ENCODE peak calls at places on chromosomes 6 and 20, in seven cellular contexts. K is foreskin fibroblast, Y is LNCaP clone FGC, F is mesothelial cell of epicardium, M is neural crest cell, N is left ventricle myocardium inferior, A is heart left ventricle. V is an unnamed sample.

GRCh38 chr6:5541751-5542432 is 280.6 kb downstream of the FARS2 start:
- DNase-seq in A (no peak), K (peak), M (no peak), F (no peak), Y (no peak), N (no peak), V (no peak)

GRCh38 chr6:163260111-163260895 is 154.2 kb upstream of the QKI start:
- DNase-seq in A (peak), F (no peak), M (no peak), K (no peak), N (no peak), Y (no peak), V (no peak)

GRCh38 chr6:170107606-170108222 is 183.2 kb downstream of the DLL1 start:
- DNase-seq in Y (no peak), M (no peak), A (no peak), N (peak), K (no peak), F (no peak), V (no peak)

GRCh38 chr20:52481443-52481842 is 289.9 kb upstream of the ZFP64 start:
- DNase-seq in Y (no peak), F (peak), K (no peak), M (no peak), N (no peak), A (no peak), V (no peak)

GRCh38 chr6:99330159-99330558 is 19.3 kb downstream of the FAXC start:
- DNase-seq in A (no peak), M (peak), Y (no peak), K (peak), N (no peak), F (no peak), V (peak)

GRCh38 chr6:113774122-113774835 is 82.9 kb upstream of the MARCKS start:
- DNase-seq in N (no peak), K (peak), M (no peak), A (no peak), F (no peak), Y (no peak), V (peak)

GRCh38 chr6:70601014-70601413 is 34.3 kb downstream of the SDHAF4 start:
- DNase-seq in F (no peak), Y (no peak), K (no peak), A (no peak), N (no peak), M (no peak), V (no peak)

GRCh38 chr6:6654599-6655575 is 66.4 kb downstream of the LY86 start:
- DNase-seq in F (no peak), M (no peak), Y (no peak), A (peak), N (peak), K (no peak), V (no peak)

GRCh38 chr6:24991748-24992467 is 56.1 kb upstream of the RIPOR2 start:
- DNase-seq in A (peak), K (peak), Y (peak), N (no peak), M (peak), F (no peak), V (no peak)

DNA sequence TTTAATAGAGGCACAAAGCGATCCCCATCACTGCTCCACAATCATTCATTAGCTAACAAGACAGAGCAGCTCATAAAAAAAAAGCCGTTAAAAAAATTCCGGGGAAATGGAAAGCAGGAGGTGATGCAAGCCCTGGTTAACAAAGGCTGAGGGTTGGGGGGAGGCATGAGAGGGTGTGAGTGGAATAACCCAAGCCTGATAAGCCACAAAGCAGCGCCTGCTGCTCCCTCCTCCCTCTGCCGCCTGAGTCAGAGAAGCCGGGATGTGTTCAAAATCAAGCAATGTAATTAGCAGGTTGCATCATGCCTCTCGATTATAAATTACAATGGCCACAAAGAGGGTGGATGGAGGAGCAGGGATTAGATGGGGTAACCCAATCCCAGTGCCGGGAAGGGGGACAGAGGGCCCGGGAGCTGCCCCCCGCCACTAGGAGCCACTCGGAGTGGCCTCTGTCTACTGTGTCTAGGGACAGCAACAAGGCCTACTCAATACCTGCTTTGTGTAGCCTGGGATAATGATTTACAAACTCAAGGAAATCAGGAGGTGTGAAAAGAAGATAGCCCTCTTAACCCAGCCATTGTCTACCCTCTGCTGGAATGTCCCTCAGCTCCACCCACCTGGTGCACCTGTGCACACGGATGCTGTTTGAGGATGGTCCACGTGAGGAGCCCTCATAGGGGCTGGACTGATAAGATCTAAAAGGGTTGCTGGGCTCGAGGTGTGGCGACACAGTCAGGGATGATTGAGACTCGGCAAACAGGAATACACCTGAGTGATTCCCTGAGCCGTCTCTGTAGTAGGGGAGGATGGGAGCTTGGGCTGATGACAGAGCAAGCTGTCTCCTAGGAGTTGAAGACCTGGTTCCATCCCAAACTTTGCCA is 156.9 kb downstream of the VEGFA start:
- DNase-seq in K (peak), A (no peak), Y (peak), M (peak), N (peak), F (no peak), V (peak)
- TF ChIP-seq CTCF in K (peak), A (no peak), Y (no peak), M (no peak), N (no peak), F (no peak), V (no peak)

GRCh38 chr6:158595223-158595622 is 35.3 kb downstream of the TMEM181 start:
- DNase-seq in Y (no peak), M (no peak), F (no peak), N (no peak), K (peak), A (no peak), V (no peak)
- TF ChIP-seq CTCF in Y (no peak), M (peak), F (no peak), N (peak), K (no peak), A (no peak), V (peak)

GRCh38 chr6:105091140-105091829 is 88.5 kb downstream of the POPDC3 start:
- DNase-seq in N (no peak), A (no peak), Y (peak), M (no peak), K (peak), F (no peak), V (no peak)

GRCh38 chr6:105095139-105095538 is 84.7 kb downstream of the POPDC3 start:
- DNase-seq in K (no peak), M (no peak), A (no peak), F (no peak), Y (no peak), N (no peak), V (no peak)

GRCh38 chr6:105097288-105097687 is 82.5 kb downstream of the POPDC3 start:
- DNase-seq in N (no peak), M (no peak), Y (no peak), K (no peak), F (no peak), A (no peak), V (no peak)

GRCh38 chr6:105099371-105099770 is 80.4 kb downstream of the POPDC3 start:
- DNase-seq in M (no peak), A (no peak), F (no peak), Y (no peak), N (no peak), K (no peak), V (no peak)

DNA sequence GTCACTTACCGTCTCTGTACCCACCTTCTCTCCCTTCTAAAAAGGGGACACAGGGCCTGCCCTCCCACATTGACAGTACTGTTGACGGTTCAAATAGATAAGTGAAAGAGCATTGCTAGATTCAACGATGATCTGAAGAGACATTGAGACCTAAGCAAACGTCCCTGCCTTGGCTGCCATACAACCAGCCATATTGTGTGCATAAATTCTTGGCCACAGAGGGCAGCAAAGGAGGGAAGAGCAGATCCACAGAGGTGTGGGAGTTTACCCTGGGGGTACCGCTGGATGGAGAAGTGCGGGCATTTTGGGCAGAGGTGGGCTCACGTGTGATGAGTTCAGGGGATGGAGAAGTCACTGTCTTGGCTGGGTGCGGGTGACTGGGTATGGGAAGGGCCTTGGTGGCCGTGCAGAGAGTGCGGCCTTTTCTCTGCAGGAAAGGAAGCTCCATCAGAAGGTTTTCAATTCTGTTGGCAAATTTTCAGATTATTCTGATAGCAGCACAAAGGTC is 85.6 kb downstream of the POPDC3 start:
- DNase-seq in F (no peak), Y (no peak), N (no peak), M (no peak), A (no peak), K (no peak), V (no peak)
- TF ChIP-seq CTCF in F (no peak), Y (peak), N (no peak), M (no peak), A (no peak), K (no peak), V (no peak)

DNA sequence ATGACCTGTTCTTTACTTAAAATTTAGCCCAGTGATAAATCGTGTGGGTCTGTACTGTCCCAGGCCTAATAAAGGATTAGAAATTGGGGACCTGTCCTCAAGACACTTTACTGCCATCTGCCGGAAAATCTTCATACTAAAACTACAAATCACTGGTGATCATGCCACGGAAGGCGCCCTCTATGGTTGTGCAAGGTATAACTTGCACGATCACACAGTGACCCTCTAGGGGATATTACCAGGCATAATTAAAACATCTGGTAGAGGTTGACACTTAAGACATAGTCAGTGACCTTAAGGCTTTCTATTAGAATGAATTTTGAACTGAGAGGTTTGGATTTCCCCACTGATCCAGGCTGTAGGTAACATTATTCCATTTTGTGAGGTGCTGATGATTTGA is 172.6 kb downstream of the BMP2 start:
- DNase-seq in N (no peak), Y (peak), M (peak), F (no peak), K (no peak), A (no peak), V (no peak)
- TF ChIP-seq CTCF in N (no peak), Y (peak), M (peak), F (peak), K (peak), A (no peak), V (peak)

GRCh38 chr6:154039231-154039842 is at the start of gene OPRM1:
- DNase-seq in K (peak), M (peak), F (peak), A (no peak), Y (peak), N (peak), V (no peak)

DNA sequence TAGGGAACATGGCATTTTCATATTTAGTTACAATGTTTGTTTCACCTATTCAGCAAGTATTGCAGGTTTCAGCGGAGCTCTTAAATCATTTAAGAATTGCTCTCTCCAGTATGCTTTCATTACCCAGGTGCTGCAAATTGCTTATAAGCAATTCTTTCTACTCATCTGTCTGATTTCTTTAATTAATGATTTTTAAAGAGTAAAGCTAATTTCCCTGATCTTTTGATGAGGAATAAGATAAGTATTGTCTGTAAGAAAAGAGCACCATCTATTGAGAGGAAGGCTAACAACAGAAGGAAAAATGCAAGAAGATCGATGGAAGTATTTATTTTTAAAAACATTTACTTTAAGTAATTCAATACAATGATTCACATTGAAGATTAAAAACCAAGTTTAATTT is 2.0 kb downstream of the OPRM1 start:
- DNase-seq in K (no peak), F (no peak), M (no peak), Y (no peak), A (no peak), N (no peak), V (no peak)
- TF ChIP-seq CTCF in K (no peak), F (no peak), M (no peak), Y (peak), A (no peak), N (no peak), V (no peak)

GRCh38 chr6:166241974-166242373 is 66.2 kb downstream of the PRR18 start:
- DNase-seq in F (no peak), A (no peak), K (no peak), M (no peak), Y (no peak), N (no peak), V (no peak)
- TF ChIP-seq CTCF in F (no peak), A (no peak), K (no peak), M (no peak), Y (no peak), N (no peak), V (no peak)

GRCh38 chr6:117795234-117795633 is 111.8 kb upstream of the SLC35F1 start:
- DNase-seq in A (no peak), M (no peak), K (no peak), Y (no peak), N (no peak), F (no peak), V (no peak)
- TF ChIP-seq CTCF in A (no peak), M (no peak), K (no peak), Y (peak), N (no peak), F (no peak), V (no peak)

V was measured in AG09319.